ENCODE peak calls at places on chromosomes 6 and 20, in eight cellular contexts. N is aorta; O is transverse colon; H is endodermal cell; T is mesenchymal stem cell; Y is CD8-positive, alpha-beta T cell; C is heart left ventricle; W is esophagus muscularis mucosa. Z is an unnamed sample.

GRCh38 chr6:150528648-150529285 is 70.9 kb upstream of the PLEKHG1 start:
- DNase-seq in N (peak; percentile 68), O (peak; percentile 34), H (peak; percentile 90), T (peak; percentile 44), Y (no peak), C (peak; percentile 65), W (no peak), Z (no peak)

GRCh38 chr6:44672838-44673237 is 285.3 kb downstream of the CDC5L start:
- DNase-seq in N (no peak), O (no peak), H (no peak), T (no peak), Y (no peak), C (no peak), W (no peak), Z (no peak)

GRCh38 chr6:125792680-125793079 is 1.9 kb downstream of the NCOA7 start:
- DNase-seq in N (no peak), O (no peak), H (no peak), T (no peak), Y (no peak), C (no peak), W (no peak), Z (no peak)

GRCh38 chr6:128601060-128601459 is 80.7 kb upstream of the PTPRK start:
- DNase-seq in N (no peak), O (no peak), H (no peak), T (peak; percentile 87), Y (no peak), C (peak; percentile 29), W (no peak), Z (no peak)

GRCh38 chr20:62761058-62761758 is 35.1 kb upstream of the MRGBP start:
- DNase-seq in N (peak; percentile 50), O (no peak), H (no peak), T (no peak), Y (no peak), C (peak; percentile 33), W (no peak), Z (no peak)

GRCh38 chr20:443223-443793 is 19.0 kb downstream of the TBC1D20 start:
- DNase-seq in N (no peak), O (no peak), H (no peak), T (no peak), Y (no peak), C (no peak), W (no peak), Z (no peak)

GRCh38 chr6:12288844-12289654 is 1.1 kb upstream of the EDN1 start:
- DNase-seq in N (peak; percentile 58), O (peak; percentile 76), H (peak; percentile 93), T (peak; percentile 75), Y (peak; percentile 45), C (no peak), W (no peak), Z (no peak)

GRCh38 chr6:98644063-98644462 is 190.3 kb upstream of the POU3F2 start:
- DNase-seq in N (no peak), O (no peak), H (no peak), T (no peak), Y (no peak), C (no peak), W (no peak), Z (no peak)

GRCh38 chr6:3517350-3517749 is 60.5 kb upstream of the SLC22A23 start:
- DNase-seq in N (no peak), O (no peak), H (no peak), T (peak; percentile 91), Y (no peak), C (no peak), W (no peak), Z (no peak)

GRCh38 chr20:51360451-51361230 is 181.9 kb downstream of the NFATC2 start:
- DNase-seq in N (peak; percentile 60), O (no peak), H (no peak), T (peak; percentile 99), Y (no peak), C (no peak), W (no peak), Z (no peak)

GRCh38 chr20:63475209-63475608 is 2.8 kb upstream of the KCNQ2 start:
- DNase-seq in N (no peak), O (no peak), H (peak; percentile 87), T (peak; percentile 32), Y (no peak), C (no peak), W (no peak), Z (no peak)

GRCh38 chr20:19598117-19598516 is 159.9 kb upstream of the RIN2 start:
- DNase-seq in N (no peak), O (no peak), H (peak; percentile 48), T (no peak), Y (no peak), C (no peak), W (no peak), Z (no peak)

GRCh38 chr6:35596448-35597442 is 84.0 kb upstream of the TULP1 start:
- DNase-seq in N (no peak), O (no peak), H (no peak), T (peak; percentile 96), Y (no peak), C (no peak), W (no peak), Z (no peak)

GRCh38 chr6:101803146-101803545 is 409.6 kb downstream of the GRIK2 start:
- DNase-seq in N (no peak), O (no peak), H (no peak), T (peak; percentile 10), Y (no peak), C (no peak), W (no peak), Z (no peak)

DNA sequence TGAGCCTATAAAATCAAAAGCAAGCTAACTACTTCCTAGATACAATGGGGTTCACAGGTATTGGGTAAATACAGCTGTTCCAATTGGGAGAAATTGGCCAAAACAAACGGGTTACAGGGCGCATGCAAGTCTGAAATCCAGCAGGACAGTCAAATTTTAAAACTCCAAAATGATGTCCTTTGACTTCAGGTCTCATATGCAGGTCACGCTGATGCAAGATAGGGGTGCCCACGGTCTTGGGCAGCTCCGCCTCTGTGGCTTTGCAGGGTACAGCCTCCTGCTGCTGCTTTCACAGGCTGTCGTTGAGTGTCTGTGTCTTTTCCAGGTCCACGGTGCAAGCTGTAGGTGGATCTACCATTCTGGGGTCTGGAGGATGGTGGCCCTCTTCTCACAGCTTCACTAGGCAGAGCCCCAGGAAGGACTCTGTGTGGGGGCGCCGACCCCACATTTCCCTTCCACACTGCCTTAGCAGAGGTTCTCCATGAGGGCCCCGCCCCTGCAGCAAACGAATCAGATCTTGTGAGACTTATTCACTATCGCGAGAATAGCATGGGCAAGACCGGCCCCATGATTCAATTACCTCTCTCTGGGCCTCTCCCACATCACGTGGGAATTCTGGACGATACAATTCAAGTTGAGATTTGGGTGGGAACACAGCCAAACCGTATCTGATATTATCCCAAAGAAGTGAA is 11.9 kb upstream of the SMIM29 start:
- DNase-seq in N (no peak), O (no peak), H (no peak), T (no peak), Y (no peak), C (no peak), W (no peak), Z (no peak)
- H3K9me3 ChIP-seq in N (no peaks in the 10 kb centered on the region), O (no peaks in the 10 kb centered on the region), H (peaks cover 17% of the 10 kb centered on the region), T (peaks cover 6% of the 10 kb centered on the region), Y (no peaks in the 10 kb centered on the region), C (no peaks in the 10 kb centered on the region), W (no peaks in the 10 kb centered on the region), Z (no peaks in the 10 kb centered on the region)

DNA sequence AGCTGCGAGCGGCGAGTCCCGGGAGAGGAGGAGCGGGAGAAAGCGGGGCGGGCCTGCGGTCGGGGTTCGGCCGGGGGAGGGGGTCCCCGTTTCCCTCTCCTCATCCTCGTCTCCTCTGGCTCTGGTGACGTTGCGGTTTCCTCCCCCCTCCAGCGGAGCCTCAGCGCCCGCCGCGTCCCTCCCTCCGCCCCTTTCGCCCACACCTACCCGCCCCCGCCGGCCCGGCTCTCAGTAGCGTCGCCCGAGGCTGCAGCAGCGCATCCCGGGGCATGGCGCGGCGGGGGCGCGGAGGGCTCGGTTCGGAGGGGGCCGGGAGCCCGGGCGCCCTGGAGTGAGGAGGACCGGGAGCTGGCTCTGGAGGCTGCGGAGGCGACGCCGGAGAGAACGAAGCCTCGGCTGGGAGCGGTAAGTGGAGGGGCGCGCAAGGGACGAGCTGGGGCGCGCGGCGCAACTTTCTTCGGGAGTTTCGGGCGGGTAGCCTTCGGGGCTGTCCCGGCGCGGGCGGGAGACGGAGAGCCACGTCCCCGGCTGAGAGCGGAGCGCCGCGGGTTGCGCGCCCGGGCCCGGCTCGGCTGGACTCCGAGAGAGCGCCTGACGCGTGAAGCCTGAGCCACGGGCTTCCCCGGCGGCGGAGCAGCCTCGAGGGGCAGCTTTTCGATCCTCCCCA is at the start of gene DSE:
- DNase-seq in N (peak; percentile 95), O (peak; percentile 78), H (peak; percentile 91), T (peak; percentile 87), Y (peak; percentile 53), C (peak; percentile 85), W (peak; percentile 95), Z (peak; percentile 60)
- H3K9me3 ChIP-seq in N (no peaks in the 10 kb centered on the region), O (no peaks in the 10 kb centered on the region), H (no peaks in the 10 kb centered on the region), T (no peaks in the 10 kb centered on the region), Y (no peaks in the 10 kb centered on the region), C (no peaks in the 10 kb centered on the region), W (no peaks in the 10 kb centered on the region), Z (no peaks in the 10 kb centered on the region)

DNA sequence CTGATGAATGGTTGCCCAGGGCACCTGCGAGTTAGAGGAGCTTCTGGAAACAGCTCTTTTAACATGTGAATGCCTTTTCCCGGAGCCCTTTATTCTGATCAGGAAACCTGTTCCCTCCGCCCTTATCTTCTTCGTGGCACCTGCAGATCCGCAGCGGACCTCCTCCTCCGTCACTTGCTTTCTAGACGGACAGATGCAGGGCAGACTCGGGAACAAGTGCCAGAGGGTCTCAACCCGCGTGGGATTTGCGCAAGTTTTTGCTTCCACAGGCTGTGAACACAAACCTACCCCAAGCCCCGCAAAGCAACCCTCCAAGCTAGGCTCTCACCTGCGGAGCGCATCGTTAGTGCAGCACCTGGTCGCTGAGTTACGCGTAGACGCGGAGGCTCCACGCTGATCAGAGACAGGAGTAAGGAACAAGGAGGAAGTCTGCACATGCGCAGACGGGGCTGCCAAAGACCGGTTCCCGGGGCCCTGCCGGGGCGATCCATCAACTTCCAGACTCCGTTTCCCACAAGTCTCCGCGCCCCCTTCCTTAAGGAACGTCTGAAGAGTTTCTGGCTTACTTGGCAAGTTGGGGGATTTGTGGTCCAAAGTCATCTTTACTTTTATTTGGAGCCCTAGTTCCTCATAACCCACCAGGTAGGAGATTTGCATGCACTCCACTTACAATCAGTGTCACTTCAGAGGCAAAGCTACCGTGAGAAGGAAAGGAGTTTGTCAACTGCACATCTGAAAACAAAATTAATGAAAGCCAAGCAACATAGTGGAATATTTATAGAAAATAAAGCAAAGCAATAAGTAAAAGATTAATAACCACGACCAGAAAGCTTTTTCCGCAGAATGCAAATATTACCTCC is 52.7 kb upstream of the ELMO2 start:
- DNase-seq in N (peak; percentile 47), O (peak; percentile 70), H (peak; percentile 96), T (no peak), Y (no peak), C (peak; percentile 43), W (no peak), Z (no peak)
- H3K9me3 ChIP-seq in N (no peaks in the 10 kb centered on the region), O (peaks cover 9% of the 10 kb centered on the region), H (peaks cover 35% of the 10 kb centered on the region), T (peaks cover 57% of the 10 kb centered on the region), Y (no peaks in the 10 kb centered on the region), C (no peaks in the 10 kb centered on the region), W (peaks cover 7% of the 10 kb centered on the region), Z (peaks cover 11% of the 10 kb centered on the region)

DNA sequence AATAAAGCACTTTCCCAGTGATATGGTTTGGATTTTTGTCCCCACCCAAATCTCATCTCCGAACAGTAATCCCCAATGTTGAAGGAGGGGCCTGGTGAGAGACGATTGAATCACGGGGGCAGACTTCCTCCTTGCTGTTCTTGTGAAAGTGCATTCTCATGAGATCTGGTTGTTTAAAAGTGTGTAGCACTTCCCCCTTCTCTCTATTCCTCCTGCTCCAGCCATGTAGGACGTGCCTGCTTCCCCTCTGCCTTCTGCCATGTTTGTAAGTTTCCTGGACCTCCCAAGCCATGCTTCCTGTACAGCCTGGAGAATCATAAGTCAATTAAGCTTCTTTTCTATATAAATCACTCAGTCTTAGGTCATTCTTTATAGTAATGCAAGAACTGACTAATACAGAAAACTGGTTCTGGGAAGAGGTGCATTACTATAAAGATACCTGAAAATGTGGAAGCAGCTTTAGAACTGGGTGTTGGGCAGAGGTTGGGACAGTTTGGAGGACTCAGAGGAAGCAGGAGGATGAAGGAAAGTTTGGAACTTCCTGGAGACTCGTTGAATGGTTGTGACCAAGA is 7.4 kb downstream of the EPM2A start:
- DNase-seq in N (no peak), O (no peak), H (no peak), T (no peak), Y (no peak), C (no peak), W (no peak), Z (no peak)
- H3K9me3 ChIP-seq in N (peaks cover 2% of the 10 kb centered on the region), O (no peaks in the 10 kb centered on the region), H (peaks cover 43% of the 10 kb centered on the region), T (peaks cover 10% of the 10 kb centered on the region), Y (peaks cover 3% of the 10 kb centered on the region), C (no peaks in the 10 kb centered on the region), W (no peaks in the 10 kb centered on the region), Z (no peaks in the 10 kb centered on the region)